ENCODE peak calls at places on chromosomes 5 and 9, in six cellular contexts. D, S, B, P, F and H are unnamed samples.

GRCh38 chr9:2228132-2228531 is 213.0 kb downstream of the SMARCA2 start:
- DNase-seq in B (no peak), D (no peak), S (no peak), F (peak), P (no peak), H (peak)

GRCh38 chr5:50963647-50964584 is 297.5 kb downstream of the PARP8 start:
- DNase-seq in S (no peak), D (no peak), F (no peak), B (no peak), P (no peak), H (peak)

GRCh38 chr9:3733039-3733408 is 207.2 kb upstream of the RFX3 start:
- DNase-seq in F (no peak), B (no peak), D (no peak), P (no peak), S (no peak), H (no peak)

GRCh38 chr5:143824851-143825720 is 13.1 kb downstream of the HMHB1 start:
- DNase-seq in P (peak), F (peak), S (peak), D (peak), B (peak), H (peak)

GRCh38 chr9:33817327-33818166 is 587 bp downstream of the UBE2R2 start:
- DNase-seq in B (peak), F (peak), P (peak), D (peak), S (peak), H (peak)

GRCh38 chr5:125140220-125140619 is 393.8 kb upstream of the ZNF608 start:
- DNase-seq in P (no peak), F (no peak), B (no peak), D (no peak), S (no peak), H (no peak)

GRCh38 chr9:35364817-35365585 is 124.9 kb upstream of the RUSC2 start:
- DNase-seq in F (no peak), B (no peak), D (no peak), P (no peak), S (no peak), H (no peak)

GRCh38 chr5:98110270-98110669 is 663.2 kb upstream of the RGMB start:
- DNase-seq in S (no peak), P (no peak), F (no peak), B (peak), D (peak), H (peak)

GRCh38 chr5:153496835-153497234 is 6.4 kb downstream of the GRIA1 start:
- DNase-seq in S (no peak), F (peak), D (peak), B (peak), P (no peak), H (peak)

GRCh38 chr5:180606215-180606785 is 15.0 kb upstream of the SCGB3A1 start:
- DNase-seq in F (no peak), B (no peak), S (no peak), P (no peak), D (no peak), H (no peak)

GRCh38 chr5:58716713-58717112 is 133.8 kb downstream of the RAB3C start:
- DNase-seq in P (no peak), F (no peak), D (no peak), S (no peak), B (no peak), H (no peak)

GRCh38 chr5:149410071-149410470 is 31.0 kb upstream of the IL17B start:
- DNase-seq in D (no peak), F (no peak), S (no peak), P (no peak), B (no peak), H (no peak)

GRCh38 chr9:77514886-77515711 is 133.0 kb downstream of the GNA14 start:
- DNase-seq in F (no peak), S (no peak), P (peak), B (peak), D (peak), H (no peak)

GRCh38 chr5:157710887-157711286 is 20.3 kb upstream of the THG1L start:
- DNase-seq in B (no peak), D (peak), P (no peak), S (no peak), F (no peak), H (no peak)